ENCODE peak calls at places on chromosomes 3 and 15, in seven cellular contexts. U, Q, Y, Z, P, R and T are unnamed samples.

GRCh38 chr3:189304465-189305341 is 132.9 kb downstream of the TPRG1 start:
- DNase-seq in U (no peak), P (no peak), Q (peak; percentile 74), R (no peak), Z (no peak), Y (peak; percentile 93), T (no peak)

GRCh38 chr3:146605106-146605505 is at the start of gene PLSCR5:
- DNase-seq in Y (no peak), Q (no peak), U (no peak), R (no peak), Z (no peak), P (no peak), T (no peak)

GRCh38 chr15:40420793-40421192 is 15.2 kb downstream of the IVD start:
- DNase-seq in P (no peak), U (no peak), Z (no peak), Y (peak; percentile 93), R (no peak), Q (peak; percentile 86), T (no peak)

GRCh38 chr15:48520376-48521155 is 124.9 kb downstream of the FBN1 start:
- DNase-seq in Z (peak; percentile 15), Y (no peak), P (no peak), R (no peak), Q (no peak), U (peak; percentile 69), T (no peak)

GRCh38 chr3:138135833-138136194 is 3.6 kb upstream of the A4GNT start:
- DNase-seq in P (no peak), Q (no peak), Y (no peak), Z (no peak), R (no peak), U (no peak), T (no peak)

GRCh38 chr3:194313642-194314430 is 37.3 kb downstream of the CPN2 start:
- DNase-seq in Z (no peak), Y (no peak), R (peak; percentile 94), U (no peak), P (peak; percentile 67), Q (peak; percentile 39), T (no peak)

GRCh38 chr3:37174532-37175126 is at the start of gene LRRFIP2:
- DNase-seq in Z (no peak), Y (no peak), U (peak; percentile 76), P (peak; percentile 33), Q (no peak), R (no peak), T (no peak)

GRCh38 chr3:131216801-131217200 is 164.8 kb upstream of the NUDT16 start:
- DNase-seq in Y (peak; percentile 25), Z (peak; percentile 17), R (no peak), P (no peak), U (peak; percentile 53), Q (no peak), T (no peak)

GRCh38 chr3:113136071-113136470 is 75.3 kb upstream of the BOC start:
- DNase-seq in Y (no peak), U (peak; percentile 20), Q (no peak), P (no peak), R (no peak), Z (peak; percentile 5), T (no peak)

GRCh38 chr3:78969483-78969882 is 798.3 kb downstream of the ROBO1 start:
- DNase-seq in R (no peak), U (no peak), P (peak; percentile 57), Q (no peak), Y (no peak), Z (no peak), T (no peak)

GRCh38 chr3:53194218-53195065 is 33.4 kb downstream of the PRKCD start:
- DNase-seq in P (peak; percentile 30), R (peak; percentile 77), U (peak; percentile 39), Q (no peak), Y (no peak), Z (no peak), T (no peak)

GRCh38 chr3:155995525-155996370 is 124.6 kb upstream of the KCNAB1 start:
- DNase-seq in Z (peak; percentile 61), P (peak; percentile 54), Q (no peak), R (no peak), Y (no peak), U (peak; percentile 43), T (no peak)

GRCh38 chr3:141266797-141267555 is 35.4 kb downstream of the PXYLP1 start:
- DNase-seq in Q (no peak), Z (no peak), P (no peak), R (no peak), U (no peak), Y (no peak), T (no peak)

GRCh38 chr15:88127477-88127799 is 129.1 kb downstream of the NTRK3 start:
- DNase-seq in Q (no peak), Z (no peak), R (no peak), P (no peak), Y (no peak), U (no peak), T (no peak)

GRCh38 chr3:122925756-122926155 is 101.8 kb downstream of the SEMA5B start:
- DNase-seq in P (no peak), U (no peak), Y (no peak), Z (no peak), Q (no peak), R (peak; percentile 24), T (no peak)

GRCh38 chr3:161475905-161476304 is 20.7 kb upstream of the OTOL1 start:
- DNase-seq in Q (no peak), U (no peak), Z (no peak), Y (no peak), P (peak; percentile 5), R (no peak), T (no peak)

GRCh38 chr3:33909547-33909946 is 111.1 kb downstream of the PDCD6IP start:
- DNase-seq in U (no peak), Q (no peak), Z (no peak), P (no peak), Y (no peak), R (no peak), T (no peak)

GRCh38 chr15:81304226-81304625 is 19.7 kb downstream of the STARD5 start:
- DNase-seq in Z (no peak), Q (no peak), P (no peak), R (no peak), U (no peak), Y (no peak), T (no peak)

GRCh38 chr3:61828158-61828874 is 266.9 kb downstream of the PTPRG start:
- DNase-seq in Z (no peak), P (no peak), U (no peak), Y (no peak), R (no peak), Q (no peak), T (no peak)
- TF ChIP-seq POLR2AphosphoS5 in Z (no peak), P (no peak), U (no peak), Y (no peak), R (no peak), Q (no peak), T (no peak)

GRCh38 chr15:52109559-52110451 is 2.8 kb downstream of the BCL2L10 start:
- DNase-seq in P (no peak), Y (no peak), Q (no peak), U (no peak), R (no peak), Z (no peak), T (no peak)

GRCh38 chr15:52105856-52106255 is 6.7 kb downstream of the BCL2L10 start:
- DNase-seq in U (no peak), Z (no peak), Y (no peak), P (no peak), Q (no peak), R (no peak), T (no peak)

GRCh38 chr15:52106641-52107040 is 5.9 kb downstream of the BCL2L10 start:
- DNase-seq in Y (no peak), U (no peak), Q (no peak), Z (no peak), P (no peak), R (no peak), T (no peak)

GRCh38 chr15:52104532-52105004 is 8.0 kb downstream of the BCL2L10 start:
- DNase-seq in Q (no peak), U (no peak), Z (no peak), R (no peak), Y (no peak), P (no peak), T (no peak)

DNA sequence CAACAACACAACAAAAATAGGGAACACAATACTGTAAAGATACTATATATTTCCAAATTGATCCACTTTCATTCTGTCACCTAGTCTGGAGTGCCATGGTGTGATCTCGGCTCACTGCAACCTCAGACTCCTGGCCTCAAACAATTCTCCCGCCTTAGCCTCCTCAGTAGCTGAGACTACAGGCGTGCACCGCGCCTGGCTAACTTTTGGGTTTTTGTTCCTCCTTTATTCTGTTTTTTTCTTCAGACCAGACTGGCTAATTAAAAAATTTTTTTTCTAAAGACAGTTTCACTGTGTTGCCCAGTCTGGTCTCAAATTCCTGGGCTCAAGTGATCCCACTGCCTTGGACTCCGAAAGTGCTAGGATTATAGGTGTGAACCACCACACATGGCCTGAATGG is 5.3 kb downstream of the BCL2L10 start:
- DNase-seq in P (no peak), Q (no peak), R (no peak), Y (no peak), Z (no peak), U (no peak), T (no peak)
- H3K4me1 ChIP-seq in P (peaks cover 15% of the 10 kb centered on the region), Q (no peaks in the 10 kb centered on the region), R (no peaks in the 10 kb centered on the region), Y (peaks cover 18% of the 10 kb centered on the region), Z (peaks cover 4% of the 10 kb centered on the region), U (peaks cover 23% of the 10 kb centered on the region), T (peaks cover 26% of the 10 kb centered on the region)

GRCh38 chr15:25173241-25174028 is 218.6 kb downstream of the SNRPN start:
- DNase-seq in Q (no peak), U (no peak), Z (no peak), P (no peak), Y (peak; percentile 11), R (no peak), T (no peak)
- H3K9me3 ChIP-seq in Q (peaks cover 25% of the 10 kb centered on the region), U (peaks cover 8% of the 10 kb centered on the region), Z (no peaks in the 10 kb centered on the region), P (no peaks in the 10 kb centered on the region), Y (peaks cover 23% of the 10 kb centered on the region), R (peaks cover 16% of the 10 kb centered on the region), T (peaks cover 27% of the 10 kb centered on the region)

GRCh38 chr3:14947105-14947885 is at the start of gene NR2C2:
- DNase-seq in U (peak; percentile 82), Y (peak; percentile 88), Z (peak; percentile 96), P (peak; percentile 93), R (peak; percentile 94), Q (peak; percentile 91), T (no peak)

GRCh38 chr3:14947886-14948608 is 664 bp downstream of the NR2C2 start:
- DNase-seq in Z (peak; percentile 100), U (peak; percentile 96), Q (peak; percentile 98), P (peak; percentile 99), R (peak; percentile 98), Y (peak; percentile 97), T (peak; percentile 97)

GRCh38 chr3:14949126-14949525 is 1.7 kb downstream of the NR2C2 start:
- DNase-seq in P (no peak), R (no peak), Q (no peak), U (peak; percentile 64), Z (no peak), Y (no peak), T (no peak)

GRCh38 chr3:14950274-14950673 is 2.9 kb downstream of the NR2C2 start:
- DNase-seq in U (peak; percentile 82), Y (no peak), R (no peak), Z (peak; percentile 42), P (no peak), Q (no peak), T (no peak)

GRCh38 chr3:14948609-14949038 is 1.2 kb downstream of the NR2C2 start:
- DNase-seq in U (no peak), P (no peak), Q (no peak), Y (no peak), Z (peak; percentile 17), R (no peak), T (no peak)
- TF ChIP-seq POLR2AphosphoS5 in U (no peak), P (no peak), Q (no peak), Y (no peak), Z (peak; percentile 17), R (peak; percentile 9), T (no peak)

GRCh38 chr3:71128951-71129350 is 454.6 kb downstream of the FOXP1 start:
- DNase-seq in Q (no peak), P (no peak), U (peak; percentile 89), Y (no peak), Z (no peak), R (no peak), T (no peak)
- H3K4me1 ChIP-seq in Q (peaks cover 34% of the 10 kb centered on the region), P (no peaks in the 10 kb centered on the region), U (peaks cover 24% of the 10 kb centered on the region), Y (peaks cover 90% of the 10 kb centered on the region), Z (peaks cover 27% of the 10 kb centered on the region), R (no peaks in the 10 kb centered on the region), T (peaks cover 43% of the 10 kb centered on the region)